ENCODE peak calls at places on chromosomes 2 and 18, in nine cellular contexts. One of them, this sample, is unnamed.

GRCh38 chr18:8367217-8367988 is 241.8 kb upstream of the RAB12 start:
- DNase-seq in NCI-H446 treated with DMSO at 0.1 percent for 48 hours: no peak
- DNase-seq in NCI-H1092: peak
- DNase-seq in DMS79 treated with DMSO at 0.1 percent for 48 hours: peak
- DNase-seq in aorta: peak
- DNase-seq in ACHN: peak
- DNase-seq in activated CD8-positive, alpha-beta memory T cell treated with anti-CD3 and anti-CD28 coated beads for 48 hours: no peak
- DNase-seq in GM20000: peak
- DNase-seq in NCI-H69: peak
- DNase-seq in this sample: peak

GRCh38 chr2:71545572-71546274 is 92.4 kb downstream of the DYSF start:
- DNase-seq in activated CD8-positive, alpha-beta memory T cell treated with anti-CD3 and anti-CD28 coated beads for 48 hours: peak
- DNase-seq in NCI-H69: peak
- DNase-seq in DMS79 treated with DMSO at 0.1 percent for 48 hours: peak
- DNase-seq in ACHN: peak
- DNase-seq in NCI-H446 treated with DMSO at 0.1 percent for 48 hours: peak
- DNase-seq in GM20000: peak
- DNase-seq in NCI-H1092: peak
- DNase-seq in aorta: peak
- DNase-seq in this sample: peak

GRCh38 chr2:122999823-123000222 is 1025.3 kb upstream of the CNTNAP5 start:
- DNase-seq in NCI-H446 treated with DMSO at 0.1 percent for 48 hours: no peak
- DNase-seq in NCI-H69: no peak
- DNase-seq in NCI-H1092: no peak
- DNase-seq in activated CD8-positive, alpha-beta memory T cell treated with anti-CD3 and anti-CD28 coated beads for 48 hours: no peak
- DNase-seq in GM20000: no peak
- DNase-seq in aorta: no peak
- DNase-seq in DMS79 treated with DMSO at 0.1 percent for 48 hours: no peak
- DNase-seq in ACHN: no peak
- DNase-seq in this sample: no peak

GRCh38 chr2:172438064-172438421 is 10.7 kb downstream of the ITGA6 start:
- DNase-seq in NCI-H69: no peak
- DNase-seq in GM20000: no peak
- DNase-seq in aorta: no peak
- DNase-seq in NCI-H1092: no peak
- DNase-seq in activated CD8-positive, alpha-beta memory T cell treated with anti-CD3 and anti-CD28 coated beads for 48 hours: no peak
- DNase-seq in DMS79 treated with DMSO at 0.1 percent for 48 hours: no peak
- DNase-seq in ACHN: no peak
- DNase-seq in NCI-H446 treated with DMSO at 0.1 percent for 48 hours: no peak
- DNase-seq in this sample: no peak

GRCh38 chr2:179612108-179612507 is 249.3 kb downstream of the ZNF385B start:
- DNase-seq in DMS79 treated with DMSO at 0.1 percent for 48 hours: peak
- DNase-seq in activated CD8-positive, alpha-beta memory T cell treated with anti-CD3 and anti-CD28 coated beads for 48 hours: no peak
- DNase-seq in aorta: no peak
- DNase-seq in GM20000: no peak
- DNase-seq in NCI-H1092: no peak
- DNase-seq in ACHN: no peak
- DNase-seq in NCI-H69: no peak
- DNase-seq in NCI-H446 treated with DMSO at 0.1 percent for 48 hours: no peak
- DNase-seq in this sample: no peak

GRCh38 chr18:43539862-43540261 is 262.6 kb upstream of the SYT4 start:
- DNase-seq in activated CD8-positive, alpha-beta memory T cell treated with anti-CD3 and anti-CD28 coated beads for 48 hours: no peak
- DNase-seq in aorta: no peak
- DNase-seq in ACHN: no peak
- DNase-seq in NCI-H69: no peak
- DNase-seq in GM20000: no peak
- DNase-seq in NCI-H1092: no peak
- DNase-seq in DMS79 treated with DMSO at 0.1 percent for 48 hours: no peak
- DNase-seq in NCI-H446 treated with DMSO at 0.1 percent for 48 hours: no peak
- DNase-seq in this sample: no peak

GRCh38 chr2:10889741-10890215 is 22.0 kb upstream of the KCNF1 start:
- DNase-seq in DMS79 treated with DMSO at 0.1 percent for 48 hours: peak
- DNase-seq in ACHN: no peak
- DNase-seq in aorta: no peak
- DNase-seq in GM20000: no peak
- DNase-seq in activated CD8-positive, alpha-beta memory T cell treated with anti-CD3 and anti-CD28 coated beads for 48 hours: no peak
- DNase-seq in NCI-H69: peak
- DNase-seq in NCI-H1092: no peak
- DNase-seq in NCI-H446 treated with DMSO at 0.1 percent for 48 hours: peak
- DNase-seq in this sample: peak

GRCh38 chr2:9286553-9287399 is 80.2 kb downstream of the ASAP2 start:
- DNase-seq in ACHN: no peak
- DNase-seq in NCI-H69: no peak
- DNase-seq in aorta: no peak
- DNase-seq in NCI-H1092: no peak
- DNase-seq in activated CD8-positive, alpha-beta memory T cell treated with anti-CD3 and anti-CD28 coated beads for 48 hours: no peak
- DNase-seq in DMS79 treated with DMSO at 0.1 percent for 48 hours: no peak
- DNase-seq in GM20000: no peak
- DNase-seq in NCI-H446 treated with DMSO at 0.1 percent for 48 hours: no peak
- DNase-seq in this sample: no peak

GRCh38 chr2:222796413-222797103 is 64.3 kb upstream of the ACSL3 start:
- DNase-seq in aorta: no peak
- DNase-seq in ACHN: no peak
- DNase-seq in GM20000: no peak
- DNase-seq in activated CD8-positive, alpha-beta memory T cell treated with anti-CD3 and anti-CD28 coated beads for 48 hours: no peak
- DNase-seq in DMS79 treated with DMSO at 0.1 percent for 48 hours: no peak
- DNase-seq in NCI-H446 treated with DMSO at 0.1 percent for 48 hours: no peak
- DNase-seq in NCI-H69: peak
- DNase-seq in NCI-H1092: peak
- DNase-seq in this sample: peak

GRCh38 chr2:237405605-237406004 is 8.4 kb downstream of the COL6A3 start:
- DNase-seq in aorta: no peak
- DNase-seq in activated CD8-positive, alpha-beta memory T cell treated with anti-CD3 and anti-CD28 coated beads for 48 hours: no peak
- DNase-seq in NCI-H446 treated with DMSO at 0.1 percent for 48 hours: no peak
- DNase-seq in ACHN: no peak
- DNase-seq in NCI-H1092: no peak
- DNase-seq in NCI-H69: no peak
- DNase-seq in GM20000: no peak
- DNase-seq in DMS79 treated with DMSO at 0.1 percent for 48 hours: no peak
- DNase-seq in this sample: no peak

GRCh38 chr2:105812180-105813044 is 67.7 kb downstream of the NCK2 start:
- DNase-seq in ACHN: no peak
- DNase-seq in aorta: peak
- DNase-seq in GM20000: peak
- DNase-seq in activated CD8-positive, alpha-beta memory T cell treated with anti-CD3 and anti-CD28 coated beads for 48 hours: no peak
- DNase-seq in NCI-H69: peak
- DNase-seq in NCI-H446 treated with DMSO at 0.1 percent for 48 hours: peak
- DNase-seq in DMS79 treated with DMSO at 0.1 percent for 48 hours: peak
- DNase-seq in NCI-H1092: no peak
- DNase-seq in this sample: no peak

GRCh38 chr2:111678651-111679050 is 205.3 kb downstream of the ANAPC1 start:
- DNase-seq in aorta: no peak
- DNase-seq in activated CD8-positive, alpha-beta memory T cell treated with anti-CD3 and anti-CD28 coated beads for 48 hours: no peak
- DNase-seq in NCI-H1092: no peak
- DNase-seq in DMS79 treated with DMSO at 0.1 percent for 48 hours: peak
- DNase-seq in ACHN: no peak
- DNase-seq in GM20000: no peak
- DNase-seq in NCI-H446 treated with DMSO at 0.1 percent for 48 hours: no peak
- DNase-seq in NCI-H69: no peak
- DNase-seq in this sample: no peak

GRCh38 chr2:216109962-216110614 is 940 bp downstream of the XRCC5 start:
- DNase-seq in NCI-H1092: no peak
- DNase-seq in aorta: no peak
- DNase-seq in GM20000: no peak
- DNase-seq in ACHN: peak
- DNase-seq in DMS79 treated with DMSO at 0.1 percent for 48 hours: peak
- DNase-seq in NCI-H446 treated with DMSO at 0.1 percent for 48 hours: peak
- DNase-seq in activated CD8-positive, alpha-beta memory T cell treated with anti-CD3 and anti-CD28 coated beads for 48 hours: no peak
- DNase-seq in NCI-H69: peak
- DNase-seq in this sample: no peak

GRCh38 chr2:28801726-28802125 is 8.9 kb upstream of the SPDYA start:
- DNase-seq in activated CD8-positive, alpha-beta memory T cell treated with anti-CD3 and anti-CD28 coated beads for 48 hours: no peak
- DNase-seq in NCI-H69: no peak
- DNase-seq in GM20000: no peak
- DNase-seq in NCI-H446 treated with DMSO at 0.1 percent for 48 hours: no peak
- DNase-seq in aorta: no peak
- DNase-seq in ACHN: no peak
- DNase-seq in DMS79 treated with DMSO at 0.1 percent for 48 hours: no peak
- DNase-seq in NCI-H1092: no peak
- DNase-seq in this sample: no peak

GRCh38 chr2:200509227-200509607 is 651 bp downstream of the KCTD18 start:
- DNase-seq in NCI-H446 treated with DMSO at 0.1 percent for 48 hours: no peak
- DNase-seq in ACHN: peak
- DNase-seq in DMS79 treated with DMSO at 0.1 percent for 48 hours: peak
- DNase-seq in activated CD8-positive, alpha-beta memory T cell treated with anti-CD3 and anti-CD28 coated beads for 48 hours: no peak
- DNase-seq in NCI-H69: peak
- DNase-seq in aorta: no peak
- DNase-seq in GM20000: peak
- DNase-seq in NCI-H1092: no peak
- DNase-seq in this sample: no peak

This sample was measured in BE2C.